ENCODE peak calls at places on chromosomes 6 and 20, in ten cellular contexts. E is IMR-90, I is esophagus muscularis mucosa, Y is body of pancreas, K is Peyer's patch, P is A549, A is upper lobe of left lung, S is tibial nerve, F is transverse colon, B is heart left ventricle. J is an unnamed sample.

GRCh38 chr20:387520-387919 is 7.0 kb downstream of the TRIB3 start:
- DNase-seq in E (no peak), I (no peak), Y (no peak), K (no peak), P (no peak), A (no peak), S (no peak), F (no peak), B (no peak), J (no peak)

GRCh38 chr6:131761061-131761761 is 46.6 kb upstream of the ENPP1 start:
- DNase-seq in E (peak; percentile 89), I (no peak), Y (no peak), K (no peak), P (no peak), A (no peak), S (no peak), F (no peak), B (no peak), J (no peak)

GRCh38 chr20:52654552-52654951 is 317.6 kb upstream of the TSHZ2 start:
- DNase-seq in E (no peak), I (no peak), Y (no peak), K (no peak), P (no peak), A (no peak), S (no peak), F (no peak), B (no peak), J (no peak)

GRCh38 chr6:139855741-139856206 is 481.3 kb upstream of the CITED2 start:
- DNase-seq in E (peak; percentile 76), I (no peak), Y (no peak), K (no peak), P (no peak), A (no peak), S (no peak), F (no peak), B (no peak), J (no peak)

GRCh38 chr20:3614509-3614908 is 48.7 kb downstream of the GFRA4 start:
- DNase-seq in E (peak; percentile 56), I (peak; percentile 17), Y (no peak), K (no peak), P (no peak), A (no peak), S (no peak), F (no peak), B (no peak), J (no peak)

GRCh38 chr20:62205618-62206387 is 14.3 kb downstream of the HRH3 start:
- DNase-seq in E (no peak), I (no peak), Y (no peak), K (peak; percentile 43), P (no peak), A (no peak), S (no peak), F (no peak), B (peak; percentile 67), J (no peak)

GRCh38 chr6:113457156-113457555 is 400.0 kb upstream of the MARCKS start:
- DNase-seq in E (peak; percentile 81), I (no peak), Y (no peak), K (no peak), P (no peak), A (no peak), S (no peak), F (no peak), B (no peak), J (peak; percentile 28)

GRCh38 chr6:166221040-166221439 is 53.4 kb upstream of the TBXT start:
- DNase-seq in E (no peak), I (no peak), Y (no peak), K (no peak), P (no peak), A (no peak), S (no peak), F (no peak), B (no peak), J (no peak)

GRCh38 chr6:147204060-147204785 is at the start of gene STXBP5:
- DNase-seq in E (peak; percentile 47), I (no peak), Y (peak; percentile 68), K (peak; percentile 77), P (no peak), A (peak; percentile 74), S (peak; percentile 23), F (peak; percentile 63), B (peak; percentile 82), J (peak; percentile 51)

GRCh38 chr20:57689745-57690481 is 19.9 kb downstream of the PMEPA1 start:
- DNase-seq in E (no peak), I (no peak), Y (no peak), K (no peak), P (no peak), A (no peak), S (no peak), F (no peak), B (no peak), J (no peak)
- H3K4me1 ChIP-seq in E (no peaks in the 10 kb centered on the region), I (peaks cover 92% of the 10 kb centered on the region), Y (peaks cover 86% of the 10 kb centered on the region), K (peaks cover 50% of the 10 kb centered on the region), P (peaks cover 100% of the 10 kb centered on the region), A (peaks cover 6% of the 10 kb centered on the region), S (peaks cover 51% of the 10 kb centered on the region), F (peaks cover 29% of the 10 kb centered on the region), B (peaks cover 9% of the 10 kb centered on the region), J (no peaks in the 10 kb centered on the region)

GRCh38 chr6:31897612-31898199 is at the start of gene EHMT2:
- DNase-seq in E (peak; percentile 68), I (peak; percentile 96), Y (peak; percentile 85), K (peak; percentile 93), P (peak; percentile 61), A (peak; percentile 84), S (peak; percentile 75), F (peak; percentile 89), B (peak; percentile 90), J (peak; percentile 81)
- TF ChIP-seq POLR2A in E (no peak), I (peak; percentile 25), Y (no peak), K (peak; percentile 64), P (peak; percentile 44), A (peak; percentile 60), S (peak; percentile 5), F (peak; percentile 51), B (no peak), J (peak; percentile 79)

GRCh38 chr20:53870426-53871199 is 199.8 kb downstream of the BCAS1 start:
- DNase-seq in E (no peak), I (no peak), Y (no peak), K (no peak), P (no peak), A (no peak), S (no peak), F (no peak), B (no peak), J (no peak)
- H3K4me1 ChIP-seq in E (peaks cover 23% of the 10 kb centered on the region), I (peaks cover 49% of the 10 kb centered on the region), Y (peaks cover 55% of the 10 kb centered on the region), K (peaks cover 57% of the 10 kb centered on the region), P (peaks cover 62% of the 10 kb centered on the region), A (peaks cover 26% of the 10 kb centered on the region), S (peaks cover 16% of the 10 kb centered on the region), F (peaks cover 42% of the 10 kb centered on the region), B (no peaks in the 10 kb centered on the region), J (no peaks in the 10 kb centered on the region)

DNA sequence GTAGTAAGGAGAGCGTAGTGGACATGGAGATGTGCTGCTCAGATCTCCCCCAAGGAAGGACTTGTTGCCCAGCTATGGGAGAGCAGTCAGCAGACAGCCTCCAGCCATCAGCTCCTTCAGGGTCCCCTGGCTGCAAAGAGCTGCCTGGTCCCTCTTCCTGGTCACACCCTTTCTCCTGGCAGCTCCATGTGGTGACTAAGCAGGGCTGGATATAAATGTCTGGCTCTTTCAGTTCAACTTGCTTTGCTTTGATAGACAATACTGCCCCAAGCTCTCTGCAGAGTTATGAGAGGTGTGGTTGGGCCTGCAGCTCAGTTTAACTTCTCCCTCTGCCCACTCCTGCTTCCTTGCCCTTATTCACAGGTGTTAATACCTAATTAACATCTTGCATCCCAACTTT is 64.1 kb upstream of the DDR1 start:
- DNase-seq in E (peak; percentile 80), I (no peak), Y (no peak), K (peak; percentile 55), P (peak; percentile 38), A (peak; percentile 37), S (peak; percentile 33), F (peak; percentile 76), B (no peak), J (no peak)
- TF ChIP-seq POLR2A in E (no peak), I (no peak), Y (no peak), K (no peak), P (no peak), A (no peak), S (no peak), F (no peak), B (no peak), J (no peak)